ENCODE peak calls at places on chromosome 5, in four cellular contexts. K is K562, R is endothelial cell of umbilical vein, X is H1. P is an unnamed sample.

GRCh38 chr5:172425402-172425801 is 28.9 kb downstream of the SH3PXD2B start:
- DNase-seq in K (no peak), R (no peak), X (no peak), P (no peak)

GRCh38 chr5:115872447-115872846 is 30.7 kb downstream of the AP3S1 start:
- DNase-seq in K (no peak), R (no peak), X (no peak), P (no peak)

GRCh38 chr5:21263361-21263760 is 1275.4 kb upstream of the CDH18 start:
- DNase-seq in K (no peak), R (no peak), X (no peak), P (no peak)

GRCh38 chr5:122352331-122352730 is 40.3 kb downstream of the SNCAIP start:
- DNase-seq in K (no peak), R (no peak), X (no peak), P (no peak)

GRCh38 chr5:120873083-120873482 is 409.0 kb downstream of the PRR16 start:
- DNase-seq in K (no peak), R (peak; percentile 62), X (no peak), P (no peak)

GRCh38 chr5:123813937-123814624 is 302.1 kb downstream of the CSNK1G3 start:
- DNase-seq in K (no peak), R (peak; percentile 93), X (no peak), P (no peak)

GRCh38 chr5:65822696-65823095 is 100.7 kb downstream of the NLN start:
- DNase-seq in K (no peak), R (no peak), X (no peak), P (no peak)

GRCh38 chr5:89327621-89328020 is 444.6 kb upstream of the MEF2C start:
- DNase-seq in K (no peak), R (peak; percentile 41), X (no peak), P (no peak)

GRCh38 chr5:60703944-60704343 is 4.0 kb upstream of the DEPDC1B start:
- DNase-seq in K (no peak), R (no peak), X (no peak), P (no peak)

GRCh38 chr5:140713562-140714094 is 13.4 kb downstream of the ZMAT2 start:
- DNase-seq in K (no peak), R (no peak), X (no peak), P (no peak)

GRCh38 chr5:126519637-126520592 is 75.1 kb downstream of the ALDH7A1 start:
- DNase-seq in K (no peak), R (no peak), X (peak; percentile 41), P (no peak)

DNA sequence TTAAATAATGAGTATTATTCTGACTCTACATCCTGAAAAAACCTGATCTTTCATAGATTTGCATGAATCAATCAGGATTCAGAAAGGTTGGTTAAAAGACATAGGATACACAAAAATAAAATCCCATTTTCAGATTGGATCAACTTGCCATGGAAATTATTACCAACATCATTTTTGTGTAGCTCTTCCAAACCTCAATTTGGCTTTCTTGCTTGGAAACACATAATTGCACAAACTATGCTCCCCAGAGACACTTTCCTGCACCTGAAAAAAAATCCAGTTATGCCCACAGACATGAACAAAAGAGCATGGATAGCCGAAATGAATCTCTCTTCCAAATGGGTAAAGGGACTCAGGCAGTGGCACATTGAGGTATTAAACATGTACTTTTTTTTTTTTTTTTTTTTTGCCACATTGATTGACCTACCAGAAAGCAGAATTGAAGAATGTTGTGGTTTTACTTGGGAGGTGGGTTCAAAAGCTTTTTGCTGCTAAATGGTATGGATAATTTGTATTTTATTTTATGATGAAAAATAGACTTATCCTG is 135.4 kb upstream of the FBN2 start:
- DNase-seq in K (no peak), R (no peak), X (no peak), P (no peak)
- TF ChIP-seq JUN in K (no peak), R (no peak), X (no peak), P (no peak)

GRCh38 chr5:132457371-132458225 is 33.0 kb downstream of the IRF1 start:
- DNase-seq in K (no peak), R (no peak), X (no peak), P (peak; percentile 23)
- TF ChIP-seq POLR2AphosphoS5 in K (no peak), R (no peak), X (no peak), P (no peak)

GRCh38 chr5:168152660-168153059 is 138.8 kb upstream of the WWC1 start:
- DNase-seq in K (no peak), R (no peak), X (no peak), P (no peak)
- TF ChIP-seq JUN in K (no peak), R (no peak), X (no peak), P (no peak)

GRCh38 chr5:143065185-143065584 is 295.0 kb downstream of the ARHGAP26 start:
- DNase-seq in K (no peak), R (no peak), X (no peak), P (no peak)

GRCh38 chr5:143065996-143066522 is 295.9 kb downstream of the ARHGAP26 start:
- DNase-seq in K (no peak), R (no peak), X (no peak), P (no peak)

GRCh38 chr5:143064661-143065060 is 294.5 kb downstream of the ARHGAP26 start:
- DNase-seq in K (no peak), R (peak; percentile 24), X (no peak), P (no peak)

GRCh38 chr5:143068712-143069111 is 298.5 kb downstream of the ARHGAP26 start:
- DNase-seq in K (no peak), R (no peak), X (no peak), P (no peak)

DNA sequence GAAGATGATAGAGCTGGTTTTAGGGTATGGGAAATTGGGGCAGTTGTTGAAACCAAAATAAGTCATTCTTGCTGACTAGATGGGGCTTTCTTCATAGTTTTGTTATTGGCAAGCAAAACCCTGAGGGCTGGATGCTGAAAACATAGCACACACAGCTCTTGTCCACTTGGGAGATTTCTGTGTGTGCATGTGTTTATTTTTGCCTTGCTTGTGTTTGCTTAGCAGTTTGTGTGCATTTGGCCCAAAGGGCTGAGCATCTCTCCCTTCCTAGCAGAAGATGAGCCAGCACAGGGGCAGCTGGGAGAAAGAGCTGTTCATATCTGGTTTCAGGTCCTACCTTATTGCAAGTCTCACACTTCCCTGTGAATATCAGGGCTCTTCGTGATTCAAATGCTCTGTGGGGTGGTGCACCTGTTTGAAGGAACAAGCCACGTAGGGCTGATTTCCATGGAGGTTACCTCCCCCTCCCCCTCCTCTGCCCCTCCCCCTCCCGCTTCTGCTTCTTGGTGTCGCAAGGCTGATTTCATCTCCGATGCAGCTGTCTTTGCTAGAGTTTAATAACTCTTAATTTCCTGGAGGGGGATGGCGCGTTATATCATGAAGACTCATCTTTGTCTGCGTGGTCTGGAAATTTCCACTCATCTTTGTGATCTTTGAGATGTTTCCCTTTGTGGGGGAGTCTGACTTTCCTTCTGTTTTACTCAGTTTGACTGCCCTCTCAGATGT is 296.5 kb downstream of the ARHGAP26 start:
- DNase-seq in K (no peak), R (no peak), X (no peak), P (no peak)
- TF ChIP-seq POLR2AphosphoS5 in K (no peak), R (no peak), X (no peak), P (no peak)

GRCh38 chr5:73265641-73266040 is 92.6 kb downstream of the TMEM174 start:
- DNase-seq in K (no peak), R (no peak), X (no peak), P (no peak)

GRCh38 chr5:73272351-73272750 is 99.4 kb downstream of the TMEM174 start:
- DNase-seq in K (no peak), R (no peak), X (no peak), P (no peak)

GRCh38 chr5:73266925-73267775 is 94.2 kb downstream of the TMEM174 start:
- DNase-seq in K (no peak), R (no peak), X (no peak), P (no peak)

GRCh38 chr5:73266309-73266708 is 93.3 kb downstream of the TMEM174 start:
- DNase-seq in K (no peak), R (no peak), X (no peak), P (no peak)

GRCh38 chr5:73268826-73269225 is 95.8 kb downstream of the TMEM174 start:
- DNase-seq in K (no peak), R (no peak), X (no peak), P (no peak)
- TF ChIP-seq JUN in K (no peak), R (no peak), X (no peak), P (no peak)

GRCh38 chr5:113250341-113250953 is 184.3 kb downstream of the TSSK1B start:
- DNase-seq in K (no peak), R (peak; percentile 98), X (no peak), P (no peak)
- TF ChIP-seq POLR2AphosphoS5 in K (no peak), R (peak; percentile 28), X (no peak), P (no peak)

GRCh38 chr5:174314261-174314660 is 268.8 kb downstream of the NSG2 start:
- DNase-seq in K (no peak), R (no peak), X (no peak), P (no peak)

GRCh38 chr5:174317261-174317894 is 271.9 kb downstream of the NSG2 start:
- DNase-seq in K (peak; percentile 46), R (no peak), X (peak; percentile 66), P (peak; percentile 23)

GRCh38 chr5:174315471-174315870 is 270.0 kb downstream of the NSG2 start:
- DNase-seq in K (no peak), R (no peak), X (no peak), P (no peak)

GRCh38 chr5:174316326-174316725 is 270.8 kb downstream of the NSG2 start:
- DNase-seq in K (no peak), R (no peak), X (no peak), P (no peak)

GRCh38 chr5:174315871-174316270 is 270.4 kb downstream of the NSG2 start:
- DNase-seq in K (no peak), R (no peak), X (no peak), P (no peak)
- TF ChIP-seq JUN in K (no peak), R (no peak), X (no peak), P (no peak)

DNA sequence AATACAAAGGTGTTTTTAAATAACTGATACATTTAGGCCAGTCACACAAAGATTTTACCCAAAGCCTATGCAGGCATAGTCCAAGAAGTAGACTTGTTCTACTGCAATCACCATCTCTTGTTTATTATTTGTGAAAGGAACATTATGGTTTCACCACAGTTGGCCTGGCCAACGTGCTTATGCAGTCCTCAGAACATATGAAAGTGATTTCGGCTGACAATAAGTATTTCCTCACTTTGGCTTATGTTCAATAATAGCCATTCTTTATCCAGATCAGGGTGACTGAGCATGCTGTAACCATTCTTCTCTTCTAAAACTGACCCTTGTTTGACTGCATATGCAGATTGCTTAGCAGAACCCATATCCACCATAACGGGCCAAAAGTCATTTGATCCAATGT is 76.6 kb upstream of the CCDC152 start:
- DNase-seq in K (no peak), R (no peak), X (no peak), P (no peak)
- TF ChIP-seq POLR2AphosphoS5 in K (no peak), R (no peak), X (no peak), P (no peak)

DNA sequence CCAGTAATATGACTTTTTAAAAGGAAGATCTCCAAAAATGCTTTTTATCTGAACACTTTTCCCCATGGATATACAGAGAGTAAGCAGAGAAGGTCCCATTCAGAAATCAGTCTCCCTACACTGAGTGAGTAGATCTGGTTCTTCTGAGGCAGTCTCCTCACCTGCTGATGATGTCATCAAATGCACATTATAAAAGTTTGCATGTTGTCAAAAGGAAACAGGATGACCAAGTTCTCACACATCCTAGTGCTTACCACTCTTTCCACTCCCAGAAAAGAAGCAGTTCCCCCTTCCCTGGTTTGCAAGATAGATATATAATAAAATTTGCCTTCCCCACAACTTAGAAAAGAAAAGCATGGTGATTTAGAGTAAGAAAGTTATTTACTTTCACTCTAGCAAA is 180.5 kb downstream of the RAB3C start:
- DNase-seq in K (no peak), R (no peak), X (no peak), P (no peak)
- TF ChIP-seq JUN in K (no peak), R (no peak), X (no peak), P (no peak)